ENCODE peak calls at places on chromosome 1, in five cellular contexts. D is neural progenitor cell; G is gastrocnemius medialis; A is CD8-positive, alpha-beta T cell; V is IMR-90. Y is an unnamed sample.

GRCh38 chr1:5365751-5366150 is 626.5 kb downstream of the NPHP4 start:
- DNase-seq in D (no peak), G (no peak), A (no peak), V (no peak), Y (no peak)

GRCh38 chr1:32048440-32048839 is 24.3 kb upstream of the TMEM39B start:
- DNase-seq in D (no peak), V (peak; percentile 87), G (no peak), A (no peak), Y (no peak)

GRCh38 chr1:23483327-23484252 is at the start of gene ASAP3:
- DNase-seq in V (peak; percentile 41), A (no peak), G (peak; percentile 50), D (peak; percentile 54), Y (peak; percentile 65)

GRCh38 chr1:161192476-161193465 is 6.1 kb downstream of the ADAMTS4 start:
- DNase-seq in G (peak; percentile 57), V (peak; percentile 65), D (peak; percentile 81), A (peak; percentile 60), Y (peak; percentile 78)

GRCh38 chr1:63674865-63675815 is 81.9 kb downstream of the PGM1 start:
- DNase-seq in V (no peak), D (no peak), G (no peak), A (no peak), Y (no peak)

GRCh38 chr1:235402457-235403200 is 35.4 kb downstream of the TBCE start:
- DNase-seq in A (no peak), D (no peak), G (no peak), V (no peak), Y (no peak)

GRCh38 chr1:208223136-208223535 is 21.0 kb downstream of the PLXNA2 start:
- DNase-seq in A (no peak), D (no peak), G (no peak), V (peak; percentile 51), Y (no peak)

GRCh38 chr1:91803847-91804545 is 82.0 kb downstream of the TGFBR3 start:
- DNase-seq in A (peak; percentile 55), V (no peak), D (no peak), G (no peak), Y (no peak)

GRCh38 chr1:46556822-46557221 is 5.4 kb upstream of the KNCN start:
- DNase-seq in D (no peak), G (no peak), V (peak; percentile 56), A (no peak), Y (no peak)

GRCh38 chr1:28898267-28898955 is 16.0 kb upstream of the EPB41 start:
- DNase-seq in G (no peak), D (no peak), V (no peak), A (no peak), Y (no peak)

GRCh38 chr1:199312626-199313025 is 673.8 kb downstream of the PTPRC start:
- DNase-seq in D (no peak), G (no peak), A (no peak), V (no peak), Y (no peak)

GRCh38 chr1:19445417-19446342 is 39.7 kb downstream of the CAPZB start:
- DNase-seq in G (peak; percentile 50), A (no peak), V (no peak), D (peak; percentile 65), Y (peak; percentile 41)

GRCh38 chr1:223102797-223103533 is 40.1 kb downstream of the TLR5 start:
- DNase-seq in A (no peak), D (no peak), V (no peak), G (no peak), Y (peak; percentile 30)

GRCh38 chr1:36831171-36831810 is 203.0 kb downstream of the GRIK3 start:
- DNase-seq in G (no peak), A (no peak), V (no peak), D (no peak), Y (no peak)

GRCh38 chr1:236421022-236421421 is 26.9 kb downstream of the EDARADD start:
- DNase-seq in V (no peak), D (no peak), G (no peak), A (no peak), Y (no peak)

GRCh38 chr1:186139706-186140105 is 235.3 kb downstream of the TPR start:
- DNase-seq in G (no peak), D (no peak), V (peak; percentile 57), A (no peak), Y (no peak)

GRCh38 chr1:215878843-215879242 is 311.7 kb downstream of the KCTD3 start:
- DNase-seq in G (no peak), V (no peak), D (no peak), A (no peak), Y (no peak)

GRCh38 chr1:244046907-244047738 is 4.0 kb upstream of the ZBTB18 start:
- DNase-seq in D (no peak), G (no peak), A (no peak), V (peak; percentile 31), Y (no peak)

GRCh38 chr1:36988311-36988710 is 46.0 kb downstream of the GRIK3 start:
- DNase-seq in A (no peak), G (no peak), D (no peak), V (no peak), Y (peak; percentile 59)

GRCh38 chr1:53388963-53389362 is 61.1 kb upstream of the LRP8 start:
- DNase-seq in A (no peak), G (no peak), D (no peak), V (no peak), Y (no peak)

GRCh38 chr1:99696616-99697015 is 50.7 kb downstream of the PALMD start:
- DNase-seq in A (no peak), G (no peak), V (no peak), D (no peak), Y (no peak)

GRCh38 chr1:211831558-211832323 is 1.2 kb upstream of the LPGAT1 start:
- DNase-seq in A (no peak), G (no peak), V (no peak), D (no peak), Y (no peak)

GRCh38 chr1:3837200-3837599 is 19.8 kb downstream of the CEP104 start:
- DNase-seq in A (no peak), G (no peak), D (no peak), V (no peak), Y (no peak)
- H3K36me3 ChIP-seq in A (peaks cover 24% of the 10 kb centered on the region), G (peaks cover 81% of the 10 kb centered on the region), D (no peaks in the 10 kb centered on the region), V (peaks cover 48% of the 10 kb centered on the region), Y (peaks cover 57% of the 10 kb centered on the region)

GRCh38 chr1:6935379-6936307 is 150.4 kb downstream of the CAMTA1 start:
- DNase-seq in D (no peak), G (no peak), V (no peak), A (no peak), Y (no peak)

GRCh38 chr1:6941786-6942185 is 156.5 kb downstream of the CAMTA1 start:
- DNase-seq in V (no peak), A (no peak), G (no peak), D (no peak), Y (no peak)

GRCh38 chr1:6942990-6943389 is 157.7 kb downstream of the CAMTA1 start:
- DNase-seq in D (no peak), G (no peak), A (no peak), V (no peak), Y (no peak)

GRCh38 chr1:6936308-6936675 is 151.0 kb downstream of the CAMTA1 start:
- DNase-seq in A (no peak), G (no peak), D (no peak), V (no peak), Y (no peak)

DNA sequence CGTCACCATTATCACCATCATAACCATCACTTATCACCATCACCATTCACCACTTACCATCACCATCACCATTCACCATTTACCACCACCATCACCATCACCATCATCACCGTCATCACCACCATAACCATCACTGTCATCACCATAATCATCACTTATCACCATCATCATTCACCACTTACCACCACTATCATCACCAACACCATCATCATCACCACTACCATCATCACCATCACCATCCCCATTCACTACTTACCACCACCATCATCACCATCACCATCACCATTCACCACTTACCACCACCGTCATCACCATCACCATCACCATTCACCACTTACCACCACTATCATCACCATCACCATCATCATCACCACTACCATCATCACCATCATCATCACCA is 151.8 kb downstream of the CAMTA1 start:
- DNase-seq in A (no peak), D (no peak), G (no peak), V (no peak), Y (no peak)
- TF ChIP-seq CTCF in A (no peak), D (no peak), G (no peak), V (no peak), Y (no peak)

DNA sequence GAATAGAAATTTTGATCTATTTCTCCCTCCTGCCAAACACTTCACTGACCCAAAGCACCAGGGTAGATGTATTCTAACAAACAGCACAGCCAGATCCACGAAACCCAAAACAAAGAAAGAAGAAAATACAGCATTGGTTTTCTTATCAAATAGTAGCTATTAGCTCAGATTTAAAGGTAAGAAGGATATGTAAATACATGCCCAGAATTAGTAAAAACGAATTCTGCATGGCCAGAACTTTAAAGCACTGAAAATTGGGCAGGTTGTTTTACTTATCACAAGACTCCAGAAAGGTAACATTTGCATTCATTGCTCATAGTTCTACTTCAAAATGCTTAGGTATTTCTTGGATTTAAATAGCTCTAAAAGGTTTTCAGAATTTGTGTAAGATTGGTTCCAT is 25.8 kb downstream of the TRIT1 start:
- DNase-seq in A (no peak), V (no peak), G (no peak), D (no peak), Y (no peak)
- H3K36me3 ChIP-seq in A (peaks cover 4% of the 10 kb centered on the region), V (peaks cover 5% of the 10 kb centered on the region), G (peaks cover 9% of the 10 kb centered on the region), D (no peaks in the 10 kb centered on the region), Y (no peaks in the 10 kb centered on the region)

DNA sequence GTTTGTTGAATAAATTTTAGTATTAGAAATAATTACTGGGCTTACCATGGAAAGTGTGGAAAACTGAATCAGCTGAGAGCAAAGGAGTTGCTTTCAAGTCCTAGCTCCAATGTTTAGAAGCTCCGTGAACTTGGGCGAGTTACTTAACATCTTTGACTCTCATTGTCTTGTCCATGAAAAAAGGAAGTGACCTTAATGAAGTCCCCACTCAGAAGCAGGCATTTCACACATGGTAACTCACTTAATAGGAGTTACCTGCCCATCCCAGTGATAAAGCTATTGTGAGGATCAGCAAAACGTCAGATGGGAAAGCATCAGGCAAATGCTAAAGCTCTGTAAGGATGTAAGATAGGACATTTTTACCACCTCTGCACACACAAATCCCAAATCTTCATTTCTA is 34.0 kb upstream of the GADD45A start:
- DNase-seq in G (no peak), D (no peak), A (no peak), V (no peak), Y (no peak)
- TF ChIP-seq CTCF in G (no peak), D (no peak), A (no peak), V (no peak), Y (no peak)

DNA sequence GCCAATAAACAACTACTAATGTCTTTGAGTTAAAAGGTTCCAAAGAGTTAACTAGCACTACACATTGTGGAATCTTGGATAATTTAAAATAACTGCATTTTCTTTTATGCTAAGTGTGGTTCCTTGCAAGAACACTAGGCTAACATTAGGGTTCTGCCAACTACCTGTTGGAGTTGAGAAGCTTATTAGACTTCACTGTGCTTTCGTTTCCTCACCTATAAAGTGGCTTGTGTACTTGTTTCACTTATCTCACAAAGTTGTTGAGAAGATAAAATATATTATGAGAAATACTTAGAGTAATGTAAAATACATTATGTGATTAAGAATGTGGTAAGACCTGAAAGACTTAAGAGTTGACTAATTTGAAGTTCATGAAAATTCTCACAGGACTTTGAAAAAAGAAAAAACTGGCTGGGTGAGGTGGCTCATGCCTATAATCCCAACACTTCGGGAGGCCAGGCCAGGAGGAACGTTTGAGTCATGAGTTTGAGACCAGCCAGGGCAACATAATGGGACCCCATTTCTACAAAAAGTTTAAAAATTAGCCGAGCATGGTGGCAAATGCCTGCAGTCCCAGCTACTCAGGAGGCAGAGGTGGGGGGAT is 5.6 kb upstream of the RRAGC start:
- DNase-seq in V (no peak), G (no peak), A (no peak), D (no peak), Y (no peak)
- H3K36me3 ChIP-seq in V (peaks cover 1% of the 10 kb centered on the region), G (no peaks in the 10 kb centered on the region), A (no peaks in the 10 kb centered on the region), D (no peaks in the 10 kb centered on the region), Y (no peaks in the 10 kb centered on the region)

Y was measured in heart right ventricle.